ENCODE peak calls at places on chromosomes 13 and 19, in six cellular contexts. S, D, V, I, Z and J are unnamed samples.

GRCh38 chr13:29948246-29948645 is 97.8 kb upstream of the UBL3 start:
- DNase-seq in V (no peak), Z (no peak), S (no peak), I (no peak), D (no peak), J (no peak)

GRCh38 chr19:23810496-23810895 is 51.8 kb upstream of the ZNF681 start:
- DNase-seq in S (no peak), V (no peak), I (no peak), D (no peak), Z (no peak), J (no peak)

GRCh38 chr19:48868196-48868886 is at the start of gene PLEKHA4:
- DNase-seq in S (no peak), D (no peak), I (peak), Z (no peak), V (no peak), J (no peak)

GRCh38 chr13:77002590-77003190 is 10.8 kb downstream of the CLN5 start:
- DNase-seq in D (no peak), V (no peak), I (peak), S (no peak), Z (peak), J (no peak)

GRCh38 chr19:51887522-51888498 is at the start of gene ZNF577:
- DNase-seq in D (no peak), I (no peak), S (peak), Z (no peak), V (no peak), J (no peak)

GRCh38 chr13:108346376-108346775 is 76.9 kb downstream of the TNFSF13B start:
- DNase-seq in S (no peak), Z (no peak), D (no peak), V (no peak), I (peak), J (no peak)

GRCh38 chr13:102856603-102857002 is 10.8 kb downstream of the ERCC5 start:
- DNase-seq in Z (no peak), S (no peak), D (no peak), V (no peak), I (no peak), J (no peak)

GRCh38 chr13:39506559-39507390 is 96.2 kb downstream of the LHFPL6 start:
- DNase-seq in V (no peak), S (no peak), Z (no peak), D (no peak), I (no peak), J (no peak)

GRCh38 chr13:27978301-27978968 is 9.3 kb upstream of the CDX2 start:
- DNase-seq in Z (no peak), D (no peak), I (no peak), S (no peak), V (no peak), J (no peak)

GRCh38 chr19:10036601-10037071 is 23.4 kb downstream of the RDH8 start:
- DNase-seq in Z (peak), S (no peak), V (no peak), I (no peak), D (no peak), J (no peak)

GRCh38 chr13:35191883-35192282 is 249.8 kb downstream of the NBEA start:
- DNase-seq in D (no peak), V (no peak), S (no peak), Z (no peak), I (no peak), J (no peak)

GRCh38 chr19:51389143-51389542 is 1.2 kb downstream of the C19orf84 start:
- DNase-seq in Z (peak), D (no peak), S (no peak), I (no peak), V (no peak), J (no peak)

GRCh38 chr19:9945319-9945966 is 9.1 kb upstream of the OLFM2 start:
- DNase-seq in Z (peak), S (no peak), D (no peak), I (peak), V (no peak), J (no peak)

GRCh38 chr13:111938743-111939142 is 128.2 kb upstream of the SOX1 start:
- DNase-seq in I (no peak), S (no peak), Z (no peak), D (no peak), V (no peak), J (no peak)

DNA sequence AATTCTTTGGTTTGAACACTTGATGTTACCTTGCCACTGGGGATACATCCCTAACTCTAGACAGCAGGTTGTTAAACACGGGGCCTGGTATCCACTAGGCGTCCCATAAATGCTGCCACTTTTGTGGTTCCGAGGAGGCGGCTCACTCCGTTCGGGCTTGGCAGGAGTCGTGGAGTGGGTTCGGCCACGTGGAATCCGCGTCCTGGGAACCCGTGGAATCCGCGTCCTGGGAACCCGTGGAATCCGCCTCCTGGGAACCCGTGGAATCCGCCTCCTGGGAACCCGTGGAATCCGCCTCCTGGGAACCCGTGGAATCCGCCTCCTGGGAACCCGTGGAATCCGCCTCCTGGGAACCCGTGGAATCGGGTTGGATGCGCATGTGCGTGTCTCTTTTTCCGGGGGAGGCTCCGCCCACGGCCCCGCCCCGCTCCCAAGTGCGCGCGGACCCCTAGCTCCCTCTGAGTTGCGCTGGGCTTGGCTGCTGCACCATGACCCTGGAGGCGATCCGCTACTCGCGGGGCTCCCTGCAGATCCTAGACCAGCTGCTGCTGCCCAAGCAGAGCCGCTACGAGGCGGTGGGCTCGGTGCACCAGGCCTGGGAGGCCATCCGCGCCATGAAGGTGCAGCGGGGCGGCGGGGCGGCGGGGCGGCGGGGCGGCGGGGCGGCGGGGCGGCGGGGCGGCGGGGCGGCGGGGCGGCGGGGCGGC is at the start of gene MRI1:
- DNase-seq in D (no peak), V (peak), S (no peak), Z (peak), I (peak), J (peak)
- TF ChIP-seq POLR2A in D (peak), V (peak), S (no peak), Z (peak), I (peak), J (peak)

GRCh38 chr19:35561436-35561835 is 2.0 kb downstream of the ATP4A start:
- DNase-seq in I (no peak), Z (no peak), S (no peak), V (no peak), D (no peak), J (no peak)

GRCh38 chr19:35563207-35563829 is at the start of gene ATP4A:
- DNase-seq in I (no peak), D (no peak), V (no peak), S (no peak), Z (no peak), J (no peak)

GRCh38 chr19:35562336-35562735 is 1.1 kb downstream of the ATP4A start:
- DNase-seq in D (no peak), V (no peak), Z (no peak), S (no peak), I (no peak), J (no peak)

GRCh38 chr19:35560677-35561076 is 2.8 kb downstream of the ATP4A start:
- DNase-seq in V (no peak), D (no peak), I (no peak), S (no peak), Z (no peak), J (no peak)

GRCh38 chr19:35562776-35563175 is 682 bp downstream of the ATP4A start:
- DNase-seq in V (no peak), S (no peak), Z (no peak), D (no peak), I (no peak), J (no peak)
- TF ChIP-seq POLR2AphosphoS5 in V (no peak), S (no peak), Z (no peak), D (no peak), I (no peak), J (no peak)

GRCh38 chr19:16044746-16045145 is 31.5 kb upstream of the TPM4 start:
- DNase-seq in S (no peak), I (no peak), V (no peak), Z (no peak), D (no peak), J (no peak)

GRCh38 chr19:16040642-16041041 is 35.7 kb upstream of the TPM4 start:
- DNase-seq in V (no peak), Z (peak), I (no peak), D (no peak), S (no peak), J (no peak)

GRCh38 chr19:16041571-16042386 is 34.5 kb upstream of the TPM4 start:
- DNase-seq in D (no peak), V (peak), Z (peak), I (peak), S (peak), J (peak)

GRCh38 chr19:16043156-16043757 is 33.0 kb upstream of the TPM4 start:
- DNase-seq in Z (no peak), I (no peak), D (no peak), V (no peak), S (no peak), J (no peak)

GRCh38 chr19:16042533-16043085 is 33.7 kb upstream of the TPM4 start:
- DNase-seq in V (no peak), D (no peak), Z (no peak), S (no peak), I (no peak), J (no peak)
- TF ChIP-seq TAF1 in V (no peak), D (no peak), Z (no peak), S (no peak), I (no peak), J (no peak)

GRCh38 chr19:1608414-1609391 is 3.4 kb upstream of the UQCR11 start:
- DNase-seq in I (no peak), V (no peak), S (no peak), Z (no peak), D (no peak), J (no peak)

GRCh38 chr19:1602091-1602707 is 3.1 kb downstream of the UQCR11 start:
- DNase-seq in V (no peak), D (no peak), Z (no peak), S (no peak), I (no peak), J (no peak)

GRCh38 chr19:1606138-1606651 is 933 bp upstream of the UQCR11 start:
- DNase-seq in V (no peak), Z (no peak), I (no peak), S (no peak), D (no peak), J (no peak)

GRCh38 chr19:1601613-1602064 is 3.6 kb downstream of the UQCR11 start:
- DNase-seq in V (no peak), S (no peak), I (peak), D (no peak), Z (no peak), J (no peak)

GRCh38 chr19:1605236-1606137 is at the start of gene UQCR11:
- DNase-seq in Z (peak), D (peak), I (peak), V (peak), S (peak), J (peak)
- TF ChIP-seq POLR2A in Z (peak), D (peak), I (peak), V (peak), S (peak), J (peak)

GRCh38 chr13:110715395-110716234 is 2.1 kb downstream of the ING1 start:
- DNase-seq in D (peak), V (peak), S (peak), Z (peak), I (peak), J (peak)
- TF ChIP-seq POLR2AphosphoS5 in D (no peak), V (no peak), S (no peak), Z (peak), I (no peak), J (no peak)

DNA sequence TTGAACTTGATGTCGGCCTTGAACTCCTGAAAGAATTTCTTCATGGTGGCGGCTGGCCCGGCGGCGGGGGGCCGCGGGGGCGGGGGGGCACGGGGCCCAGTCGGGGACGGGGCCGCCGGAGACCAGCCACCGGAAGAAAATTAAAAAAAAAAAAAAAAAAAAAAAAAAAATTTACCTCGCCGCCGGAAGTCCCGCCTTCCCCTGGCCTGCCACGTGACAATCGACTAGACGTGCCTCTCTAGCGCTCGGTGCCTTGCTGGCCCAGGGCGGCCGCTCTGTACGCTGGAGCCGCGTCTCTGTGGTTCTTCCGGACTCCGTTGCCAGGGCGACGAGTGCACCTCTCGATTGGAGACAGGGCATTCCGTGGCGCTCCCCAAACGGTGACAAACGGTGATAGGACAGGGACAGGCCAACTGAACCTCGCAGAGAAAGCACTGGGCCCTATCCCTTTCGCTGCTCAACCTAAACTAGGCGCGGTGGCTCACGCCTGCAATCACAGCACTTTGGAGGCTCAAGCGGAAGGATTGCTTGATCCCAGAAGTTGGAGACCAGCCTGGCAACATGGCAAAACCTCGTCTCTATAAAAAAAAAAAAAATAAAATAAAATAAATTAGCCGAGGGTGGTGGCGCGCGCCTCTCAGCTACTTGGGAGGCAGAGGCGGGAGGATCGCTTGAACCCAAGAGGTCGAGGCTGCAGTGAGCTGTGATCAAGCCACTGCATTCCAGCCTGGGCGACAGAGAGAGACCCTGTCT is at the start of gene UBXN6:
- DNase-seq in S (peak), V (peak), D (peak), Z (peak), I (peak), J (peak)
- TF ChIP-seq TAF1 in S (no peak), V (no peak), D (peak), Z (no peak), I (peak), J (peak)

GRCh38 chr13:49782784-49783183 is 9.7 kb downstream of the KPNA3 start:
- DNase-seq in Z (no peak), S (no peak), D (no peak), I (no peak), V (no peak), J (no peak)

GRCh38 chr13:49784886-49785570 is 7.5 kb downstream of the KPNA3 start:
- DNase-seq in Z (no peak), S (no peak), V (no peak), D (no peak), I (no peak), J (no peak)

GRCh38 chr13:49781791-49782190 is 10.7 kb downstream of the KPNA3 start:
- DNase-seq in V (no peak), D (no peak), Z (no peak), S (no peak), I (no peak), J (no peak)

GRCh38 chr13:49786609-49787008 is 5.9 kb downstream of the KPNA3 start:
- DNase-seq in Z (no peak), V (no peak), I (no peak), D (no peak), S (no peak), J (no peak)

GRCh38 chr13:49783865-49784264 is 8.6 kb downstream of the KPNA3 start:
- DNase-seq in D (no peak), V (no peak), I (no peak), S (no peak), Z (no peak), J (no peak)
- TF ChIP-seq POLR2A in D (no peak), V (no peak), I (no peak), S (no peak), Z (no peak), J (no peak)

GRCh38 chr19:55642153-55643002 is 1.1 kb upstream of the ZNF581 start:
- DNase-seq in S (no peak), D (no peak), V (no peak), Z (no peak), I (peak), J (no peak)
- TF ChIP-seq POLR2AphosphoS5 in S (no peak), D (no peak), V (no peak), Z (no peak), I (no peak), J (no peak)

GRCh38 chr13:23705578-23705977 is 135.4 kb downstream of the TNFRSF19 start:
- DNase-seq in D (no peak), S (no peak), I (no peak), V (no peak), Z (peak), J (no peak)

GRCh38 chr13:23710366-23710765 is 140.2 kb downstream of the TNFRSF19 start:
- DNase-seq in S (no peak), V (no peak), D (no peak), Z (no peak), I (no peak), J (no peak)

GRCh38 chr13:23711355-23711754 is 141.1 kb downstream of the TNFRSF19 start:
- DNase-seq in S (no peak), D (peak), V (no peak), Z (no peak), I (no peak), J (no peak)

GRCh38 chr13:23707674-23708073 is 137.5 kb downstream of the TNFRSF19 start:
- DNase-seq in Z (no peak), V (no peak), S (no peak), I (peak), D (no peak), J (no peak)

GRCh38 chr13:23709521-23709920 is 139.3 kb downstream of the TNFRSF19 start:
- DNase-seq in I (no peak), Z (no peak), S (no peak), V (no peak), D (no peak), J (no peak)
- TF ChIP-seq TAF1 in I (no peak), Z (no peak), S (no peak), V (no peak), D (no peak), J (no peak)

GRCh38 chr19:13794752-13795589 is at the start of gene ZSWIM4:
- DNase-seq in V (peak), I (peak), D (peak), S (peak), Z (peak), J (peak)
- TF ChIP-seq POLR2A in V (no peak), I (peak), D (peak), S (peak), Z (no peak), J (peak)